ENCODE peak calls at places on chromosomes 2 and 18, in nine cellular contexts. P is IMR-90, N is vagina, B is A549, W is ovary, U is lower leg skin, T is NB4, J is sigmoid colon, Z is heart left ventricle. L is an unnamed sample.

GRCh38 chr2:117958186-117958585 is 55.7 kb downstream of the CCDC93 start:
- DNase-seq in P (peak; percentile 69), N (no peak), B (no peak), W (no peak), U (no peak), T (no peak), J (no peak), Z (no peak), L (no peak)

GRCh38 chr18:3848316-3848715 is 398.3 kb downstream of the TGIF1 start:
- DNase-seq in P (peak; percentile 3), N (no peak), B (no peak), W (no peak), U (no peak), T (no peak), J (no peak), Z (no peak), L (no peak)

GRCh38 chr18:48000701-48001100 is 70.2 kb upstream of the SMAD2 start:
- DNase-seq in P (no peak), N (no peak), B (no peak), W (no peak), U (no peak), T (no peak), J (no peak), Z (no peak), L (no peak)

GRCh38 chr2:71935291-71935848 is 212.3 kb downstream of the CYP26B1 start:
- DNase-seq in P (no peak), N (no peak), B (no peak), W (no peak), U (peak; percentile 73), T (peak; percentile 78), J (peak; percentile 91), Z (no peak), L (no peak)

GRCh38 chr2:197328461-197328860 is 17.9 kb upstream of the ANKRD44 start:
- DNase-seq in P (no peak), N (no peak), B (no peak), W (no peak), U (no peak), T (no peak), J (no peak), Z (no peak), L (no peak)

GRCh38 chr2:69804416-69804815 is 25.0 kb upstream of the GMCL1 start:
- DNase-seq in P (no peak), N (no peak), B (no peak), W (no peak), U (no peak), T (no peak), J (no peak), Z (no peak), L (no peak)

GRCh38 chr2:75522543-75523312 is 38.0 kb downstream of the EVA1A start:
- DNase-seq in P (no peak), N (no peak), B (no peak), W (no peak), U (no peak), T (no peak), J (no peak), Z (no peak), L (no peak)

GRCh38 chr2:1676913-1677832 is 67.1 kb downstream of the PXDN start:
- DNase-seq in P (no peak), N (no peak), B (no peak), W (peak; percentile 14), U (no peak), T (no peak), J (peak; percentile 57), Z (no peak), L (no peak)

GRCh38 chr2:23286765-23287155 is 98.2 kb upstream of the KLHL29 start:
- DNase-seq in P (peak; percentile 66), N (peak; percentile 40), B (no peak), W (peak; percentile 19), U (peak; percentile 38), T (no peak), J (peak; percentile 86), Z (no peak), L (peak; percentile 73)

GRCh38 chr2:57516740-57517340 is 529.8 kb upstream of the VRK2 start:
- DNase-seq in P (peak; percentile 47), N (no peak), B (peak; percentile 28), W (no peak), U (no peak), T (peak; percentile 63), J (no peak), Z (no peak), L (no peak)

GRCh38 chr2:215328066-215328465 is 16.2 kb downstream of the ATIC start:
- DNase-seq in P (no peak), N (no peak), B (no peak), W (no peak), U (no peak), T (no peak), J (no peak), Z (no peak), L (no peak)

GRCh38 chr18:76494181-76494540 is 881 bp downstream of the ZNF516 start:
- DNase-seq in P (peak; percentile 43), N (no peak), B (peak; percentile 21), W (peak; percentile 68), U (no peak), T (peak; percentile 87), J (no peak), Z (peak; percentile 70), L (peak; percentile 64)

GRCh38 chr2:45908316-45909150 is 257.1 kb downstream of the PRKCE start:
- DNase-seq in P (no peak), N (no peak), B (no peak), W (no peak), U (no peak), T (no peak), J (no peak), Z (no peak), L (no peak)
- TF ChIP-seq POLR2A in P (no peak), N (no peak), B (no peak), W (no peak), U (no peak), T (no peak), J (no peak), Z (no peak), L (no peak)

GRCh38 chr2:46007412-46007811 is 289.8 kb upstream of the EPAS1 start:
- DNase-seq in P (no peak), N (no peak), B (no peak), W (no peak), U (no peak), T (no peak), J (no peak), Z (no peak), L (no peak)

GRCh38 chr2:46008082-46008870 is 288.9 kb upstream of the EPAS1 start:
- DNase-seq in P (peak; percentile 77), N (no peak), B (no peak), W (no peak), U (no peak), T (no peak), J (no peak), Z (no peak), L (no peak)

GRCh38 chr2:46009315-46009714 is 287.9 kb upstream of the EPAS1 start:
- DNase-seq in P (no peak), N (no peak), B (no peak), W (no peak), U (no peak), T (no peak), J (no peak), Z (no peak), L (no peak)

GRCh38 chr2:46003912-46004473 is 293.2 kb upstream of the EPAS1 start:
- DNase-seq in P (peak; percentile 80), N (no peak), B (no peak), W (no peak), U (no peak), T (no peak), J (no peak), Z (no peak), L (no peak)

GRCh38 chr2:46006634-46007033 is 290.6 kb upstream of the EPAS1 start:
- DNase-seq in P (no peak), N (no peak), B (no peak), W (no peak), U (no peak), T (no peak), J (no peak), Z (no peak), L (no peak)
- TF ChIP-seq POLR2A in P (no peak), N (no peak), B (no peak), W (no peak), U (no peak), T (no peak), J (no peak), Z (no peak), L (no peak)

GRCh38 chr2:24820175-24820513 is 26.9 kb downstream of the CENPO start:
- DNase-seq in P (no peak), N (no peak), B (no peak), W (no peak), U (no peak), T (no peak), J (no peak), Z (no peak), L (peak; percentile 15)
- TF ChIP-seq POLR2A in P (no peak), N (no peak), B (no peak), W (no peak), U (no peak), T (no peak), J (no peak), Z (no peak), L (no peak)

GRCh38 chr2:218394298-218395089 is 5.2 kb upstream of the CTDSP1 start:
- DNase-seq in P (no peak), N (no peak), B (no peak), W (peak; percentile 53), U (no peak), T (peak; percentile 68), J (peak; percentile 76), Z (peak; percentile 62), L (peak; percentile 44)

GRCh38 chr2:218395456-218395825 is 4.2 kb upstream of the CTDSP1 start:
- DNase-seq in P (no peak), N (no peak), B (no peak), W (no peak), U (no peak), T (no peak), J (peak; percentile 71), Z (no peak), L (peak; percentile 56)

GRCh38 chr2:218395090-218395444 is 4.6 kb upstream of the CTDSP1 start:
- DNase-seq in P (no peak), N (no peak), B (no peak), W (no peak), U (no peak), T (no peak), J (no peak), Z (peak; percentile 28), L (no peak)

GRCh38 chr2:218396688-218397501 is 2.8 kb upstream of the CTDSP1 start:
- DNase-seq in P (peak; percentile 67), N (no peak), B (peak; percentile 23), W (peak; percentile 78), U (peak; percentile 67), T (peak; percentile 95), J (peak; percentile 92), Z (peak; percentile 91), L (peak; percentile 84)

DNA sequence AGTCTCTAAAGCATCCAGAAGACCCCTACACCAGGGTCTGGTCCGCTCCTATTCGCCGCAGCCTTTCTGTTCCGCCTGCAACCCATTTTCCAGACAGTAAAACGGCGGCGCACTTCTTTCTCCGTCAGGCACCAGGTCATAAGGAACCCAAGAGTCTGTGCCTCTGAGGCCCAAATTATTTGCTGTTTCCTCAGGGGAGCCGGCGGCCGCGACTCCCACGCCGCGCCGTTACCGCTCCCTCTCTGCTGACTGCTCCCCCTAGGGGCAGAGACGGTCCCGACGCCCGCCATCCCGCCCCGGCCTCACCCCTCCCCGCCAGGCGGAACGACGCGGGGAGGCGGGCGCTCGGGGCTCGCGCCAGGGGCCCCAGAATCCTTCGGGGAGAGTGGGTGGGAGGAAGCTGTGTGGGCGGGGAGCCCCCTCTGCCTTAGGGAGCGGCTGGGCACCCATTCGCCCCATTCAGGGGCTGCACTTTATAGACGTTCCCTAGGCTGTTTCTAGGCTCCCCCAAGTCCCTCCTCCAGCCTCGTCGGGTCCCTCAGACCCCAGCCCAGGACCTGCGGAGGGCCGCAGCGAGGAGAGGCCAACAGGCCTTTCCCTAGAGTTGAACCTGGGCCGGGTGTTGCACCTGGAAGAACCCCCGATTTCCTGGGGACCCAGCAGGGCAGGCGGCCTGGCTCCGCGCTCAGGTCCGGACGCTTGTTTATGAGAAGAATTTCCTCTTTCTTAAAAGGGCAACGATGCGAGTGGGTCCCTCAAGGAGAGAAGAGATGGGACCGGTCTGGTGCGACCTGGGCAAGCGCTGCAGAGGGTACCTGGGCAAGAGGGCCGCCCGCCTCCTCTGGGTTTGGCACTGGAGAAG is 3.6 kb upstream of the CTDSP1 start:
- DNase-seq in P (peak; percentile 97), N (peak; percentile 97), B (peak; percentile 59), W (peak; percentile 96), U (peak; percentile 88), T (peak; percentile 99), J (peak; percentile 98), Z (peak; percentile 98), L (peak; percentile 94)
- TF ChIP-seq POLR2A in P (no peak), N (peak; percentile 51), B (no peak), W (peak; percentile 55), U (no peak), T (peak; percentile 14), J (peak; percentile 54), Z (no peak), L (peak; percentile 31)